ENCODE peak calls at places on chromosome 6, in four cellular contexts. M, D, A and Y are unnamed samples.

GRCh38 chr6:87407531-87407895 is 259 bp upstream of the CFAP206 start:
- DNase-seq in M (peak; percentile 51), D (no peak), A (no peak), Y (peak; percentile 39)

GRCh38 chr6:10999994-11000393 is 44.1 kb downstream of the ELOVL2 start:
- DNase-seq in M (no peak), D (no peak), A (no peak), Y (no peak)

GRCh38 chr6:35445691-35446090 is 6.4 kb upstream of the FANCE start:
- DNase-seq in M (no peak), D (no peak), A (no peak), Y (no peak)

GRCh38 chr6:104540743-104541142 is 319.0 kb downstream of the HACE1 start:
- DNase-seq in M (no peak), D (no peak), A (no peak), Y (no peak)

GRCh38 chr6:44826277-44826676 is 438.8 kb downstream of the CDC5L start:
- DNase-seq in M (no peak), D (no peak), A (no peak), Y (no peak)

GRCh38 chr6:3005874-3006273 is 6.2 kb downstream of the NQO2 start:
- DNase-seq in M (no peak), D (no peak), A (no peak), Y (no peak)

GRCh38 chr6:109580519-109580918 is 97.5 kb upstream of the ZBTB24 start:
- DNase-seq in M (no peak), D (peak; percentile 24), A (no peak), Y (no peak)

GRCh38 chr6:111011360-111012142 is 29.7 kb downstream of the RPF2 start:
- DNase-seq in M (no peak), D (peak; percentile 52), A (no peak), Y (no peak)

GRCh38 chr6:149273318-149273717 is 44.2 kb upstream of the TAB2 start:
- DNase-seq in M (no peak), D (no peak), A (no peak), Y (no peak)

GRCh38 chr6:80104520-80104919 is 2.0 kb upstream of the BCKDHB start:
- DNase-seq in M (no peak), D (no peak), A (no peak), Y (no peak)